ENCODE peak calls at places on chromosomes 6 and 20, in seven cellular contexts. One of them, this sample, is unnamed.
A peak's percentile ranks its signal among the peaks of the same experiment; 100 is the strongest.

GRCh38 chr6:144718431-144718830 is 433.3 kb downstream of the UTRN start:
- DNase-seq in MM.1S: no peak
- DNase-seq in Peyer's patch: no peak
- DNase-seq in left lung: no peak
- DNase-seq in cardiac muscle cell: no peak
- DNase-seq in CD4-positive, alpha-beta T cell: no peak
- DNase-seq in dorsolateral prefrontal cortex: no peak
- DNase-seq in this sample: no peak

GRCh38 chr20:59149678-59150504 is 13.7 kb upstream of the ZNF831 start:
- DNase-seq in left lung: no peak
- DNase-seq in cardiac muscle cell: no peak
- DNase-seq in MM.1S: no peak
- DNase-seq in Peyer's patch: peak; percentile 83
- DNase-seq in CD4-positive, alpha-beta T cell: peak; percentile 73
- DNase-seq in dorsolateral prefrontal cortex: no peak
- DNase-seq in this sample: no peak

GRCh38 chr20:33183292-33183691 is 15.3 kb downstream of the BPIFA2 start:
- DNase-seq in dorsolateral prefrontal cortex: no peak
- DNase-seq in MM.1S: no peak
- DNase-seq in CD4-positive, alpha-beta T cell: no peak
- DNase-seq in cardiac muscle cell: no peak
- DNase-seq in left lung: no peak
- DNase-seq in Peyer's patch: no peak
- DNase-seq in this sample: no peak

GRCh38 chr20:38342196-38342595 is 4.1 kb upstream of the LBP start:
- DNase-seq in left lung: no peak
- DNase-seq in cardiac muscle cell: no peak
- DNase-seq in MM.1S: no peak
- DNase-seq in dorsolateral prefrontal cortex: no peak
- DNase-seq in CD4-positive, alpha-beta T cell: no peak
- DNase-seq in Peyer's patch: no peak
- DNase-seq in this sample: no peak

GRCh38 chr6:148969679-148970078 is 222.8 kb downstream of the UST start:
- DNase-seq in cardiac muscle cell: peak; percentile 33
- DNase-seq in CD4-positive, alpha-beta T cell: no peak
- DNase-seq in left lung: no peak
- DNase-seq in Peyer's patch: peak; percentile 49
- DNase-seq in MM.1S: no peak
- DNase-seq in dorsolateral prefrontal cortex: no peak
- DNase-seq in this sample: no peak

GRCh38 chr6:41040101-41040910 is 1.3 kb upstream of the UNC5CL start:
- DNase-seq in MM.1S: no peak
- DNase-seq in left lung: peak; percentile 75
- DNase-seq in cardiac muscle cell: no peak
- DNase-seq in CD4-positive, alpha-beta T cell: no peak
- DNase-seq in dorsolateral prefrontal cortex: no peak
- DNase-seq in Peyer's patch: peak; percentile 87
- DNase-seq in this sample: no peak

GRCh38 chr20:46359233-46359751 is 47.1 kb downstream of the ELMO2 start:
- DNase-seq in dorsolateral prefrontal cortex: no peak
- DNase-seq in left lung: no peak
- DNase-seq in MM.1S: no peak
- DNase-seq in CD4-positive, alpha-beta T cell: no peak
- DNase-seq in Peyer's patch: no peak
- DNase-seq in cardiac muscle cell: no peak
- DNase-seq in this sample: no peak

GRCh38 chr6:46661500-46661899 is 8.7 kb downstream of the SLC25A27 start:
- DNase-seq in CD4-positive, alpha-beta T cell: no peak
- DNase-seq in left lung: no peak
- DNase-seq in dorsolateral prefrontal cortex: no peak
- DNase-seq in MM.1S: no peak
- DNase-seq in Peyer's patch: no peak
- DNase-seq in cardiac muscle cell: no peak
- DNase-seq in this sample: no peak

GRCh38 chr6:164097557-164098398 is 683.3 kb downstream of the QKI start:
- DNase-seq in cardiac muscle cell: peak; percentile 76
- DNase-seq in left lung: no peak
- DNase-seq in Peyer's patch: no peak
- DNase-seq in CD4-positive, alpha-beta T cell: no peak
- DNase-seq in MM.1S: no peak
- DNase-seq in dorsolateral prefrontal cortex: no peak
- DNase-seq in this sample: no peak

GRCh38 chr6:148445620-148446019 is 103.0 kb downstream of the SASH1 start:
- DNase-seq in CD4-positive, alpha-beta T cell: no peak
- DNase-seq in left lung: no peak
- DNase-seq in MM.1S: no peak
- DNase-seq in Peyer's patch: no peak
- DNase-seq in dorsolateral prefrontal cortex: no peak
- DNase-seq in cardiac muscle cell: peak; percentile 58
- DNase-seq in this sample: no peak

GRCh38 chr20:10219452-10219791 is 792 bp downstream of the SNAP25 start:
- DNase-seq in Peyer's patch: peak; percentile 56
- DNase-seq in dorsolateral prefrontal cortex: peak; percentile 70
- DNase-seq in left lung: peak; percentile 73
- DNase-seq in MM.1S: peak; percentile 66
- DNase-seq in CD4-positive, alpha-beta T cell: peak; percentile 51
- DNase-seq in cardiac muscle cell: peak; percentile 86
- DNase-seq in this sample: no peak

GRCh38 chr6:130069471-130069870 is 51.1 kb downstream of the L3MBTL3 start:
- DNase-seq in CD4-positive, alpha-beta T cell: no peak
- DNase-seq in dorsolateral prefrontal cortex: no peak
- DNase-seq in Peyer's patch: no peak
- DNase-seq in left lung: no peak
- DNase-seq in MM.1S: no peak
- DNase-seq in cardiac muscle cell: no peak
- DNase-seq in this sample: no peak

GRCh38 chr6:108942556-108943492 is 94.6 kb downstream of the ARMC2 start:
- DNase-seq in dorsolateral prefrontal cortex: no peak
- DNase-seq in CD4-positive, alpha-beta T cell: peak; percentile 56
- DNase-seq in left lung: no peak
- DNase-seq in cardiac muscle cell: no peak
- DNase-seq in MM.1S: peak; percentile 56
- DNase-seq in Peyer's patch: peak; percentile 72
- DNase-seq in this sample: no peak

GRCh38 chr6:41097467-41098090 is 24.8 kb downstream of the NFYA start:
- DNase-seq in Peyer's patch: no peak
- DNase-seq in MM.1S: no peak
- DNase-seq in cardiac muscle cell: peak; percentile 84
- DNase-seq in CD4-positive, alpha-beta T cell: no peak
- DNase-seq in left lung: no peak
- DNase-seq in dorsolateral prefrontal cortex: no peak
- DNase-seq in this sample: no peak

GRCh38 chr20:10329387-10330005 is 104.5 kb downstream of the MKKS start:
- DNase-seq in Peyer's patch: no peak
- DNase-seq in dorsolateral prefrontal cortex: no peak
- DNase-seq in MM.1S: no peak
- DNase-seq in CD4-positive, alpha-beta T cell: no peak
- DNase-seq in left lung: no peak
- DNase-seq in cardiac muscle cell: no peak
- DNase-seq in this sample: no peak

GRCh38 chr6:136090929-136091328 is 159.2 kb downstream of the MTFR2 start:
- DNase-seq in MM.1S: no peak
- DNase-seq in Peyer's patch: no peak
- DNase-seq in left lung: no peak
- DNase-seq in cardiac muscle cell: no peak
- DNase-seq in dorsolateral prefrontal cortex: no peak
- DNase-seq in CD4-positive, alpha-beta T cell: no peak
- DNase-seq in this sample: no peak

GRCh38 chr6:157774153-157775135 is 48.6 kb upstream of the SNX9 start:
- DNase-seq in left lung: no peak
- DNase-seq in Peyer's patch: no peak
- DNase-seq in MM.1S: no peak
- DNase-seq in dorsolateral prefrontal cortex: no peak
- DNase-seq in CD4-positive, alpha-beta T cell: no peak
- DNase-seq in cardiac muscle cell: peak; percentile 46
- DNase-seq in this sample: peak; percentile 53

GRCh38 chr6:157775376-157775775 is 47.7 kb upstream of the SNX9 start:
- DNase-seq in MM.1S: no peak
- DNase-seq in dorsolateral prefrontal cortex: no peak
- DNase-seq in left lung: no peak
- DNase-seq in Peyer's patch: no peak
- DNase-seq in CD4-positive, alpha-beta T cell: no peak
- DNase-seq in cardiac muscle cell: no peak
- DNase-seq in this sample: no peak

GRCh38 chr6:157777344-157777743 is 45.7 kb upstream of the SNX9 start:
- DNase-seq in cardiac muscle cell: no peak
- DNase-seq in Peyer's patch: no peak
- DNase-seq in left lung: no peak
- DNase-seq in MM.1S: no peak
- DNase-seq in dorsolateral prefrontal cortex: no peak
- DNase-seq in CD4-positive, alpha-beta T cell: no peak
- DNase-seq in this sample: no peak

GRCh38 chr6:157779705-157780604 is 43.1 kb upstream of the SNX9 start:
- DNase-seq in MM.1S: no peak
- DNase-seq in left lung: no peak
- DNase-seq in Peyer's patch: no peak
- DNase-seq in dorsolateral prefrontal cortex: no peak
- DNase-seq in CD4-positive, alpha-beta T cell: no peak
- DNase-seq in cardiac muscle cell: peak; percentile 34
- DNase-seq in this sample: no peak

DNA sequence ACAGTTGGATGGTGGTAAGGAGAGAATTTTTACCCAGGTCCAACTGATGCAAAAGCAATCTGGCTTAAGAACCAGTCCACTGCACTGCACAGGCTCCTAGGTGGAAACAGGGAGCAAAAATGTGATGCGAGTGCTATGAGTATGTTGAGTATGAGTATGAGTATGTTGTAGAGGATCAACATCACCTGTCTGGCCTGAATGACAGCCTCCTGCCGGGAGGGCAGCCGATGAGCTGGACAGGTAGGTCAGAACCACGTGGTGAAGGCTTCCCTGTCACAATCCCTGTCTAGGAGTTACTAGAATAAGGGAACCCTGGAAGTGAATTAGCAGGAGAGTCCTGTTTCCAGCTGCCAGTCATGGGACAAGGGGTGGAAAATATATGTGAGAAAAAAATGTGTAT is 44.3 kb upstream of the SNX9 start:
- DNase-seq in cardiac muscle cell: no peak
- DNase-seq in Peyer's patch: no peak
- DNase-seq in dorsolateral prefrontal cortex: no peak
- DNase-seq in left lung: no peak
- DNase-seq in CD4-positive, alpha-beta T cell: no peak
- DNase-seq in MM.1S: no peak
- DNase-seq in this sample: no peak
- H3K27ac ChIP-seq in cardiac muscle cell: no peak overlapping the region
- H3K27ac ChIP-seq in Peyer's patch: no peak overlapping the region
- H3K27ac ChIP-seq in dorsolateral prefrontal cortex: no peak overlapping the region
- H3K27ac ChIP-seq in left lung: no peak overlapping the region
- H3K27ac ChIP-seq in CD4-positive, alpha-beta T cell: no peak overlapping the region
- H3K27ac ChIP-seq in MM.1S: no peak overlapping the region
- H3K27ac ChIP-seq in this sample: no peak overlapping the region

GRCh38 chr6:167972193-167972592 is 25.3 kb upstream of the KIF25 start:
- DNase-seq in left lung: no peak
- DNase-seq in MM.1S: no peak
- DNase-seq in Peyer's patch: no peak
- DNase-seq in cardiac muscle cell: no peak
- DNase-seq in CD4-positive, alpha-beta T cell: no peak
- DNase-seq in dorsolateral prefrontal cortex: no peak
- DNase-seq in this sample: no peak

GRCh38 chr6:167970236-167970635 is 27.2 kb upstream of the KIF25 start:
- DNase-seq in left lung: no peak
- DNase-seq in Peyer's patch: no peak
- DNase-seq in cardiac muscle cell: no peak
- DNase-seq in MM.1S: no peak
- DNase-seq in dorsolateral prefrontal cortex: no peak
- DNase-seq in CD4-positive, alpha-beta T cell: no peak
- DNase-seq in this sample: no peak

GRCh38 chr6:167965602-167966539 is 31.6 kb upstream of the KIF25 start:
- DNase-seq in CD4-positive, alpha-beta T cell: no peak
- DNase-seq in Peyer's patch: no peak
- DNase-seq in dorsolateral prefrontal cortex: no peak
- DNase-seq in cardiac muscle cell: no peak
- DNase-seq in MM.1S: no peak
- DNase-seq in left lung: no peak
- DNase-seq in this sample: no peak

GRCh38 chr6:167966540-167966905 is 30.9 kb upstream of the KIF25 start:
- DNase-seq in Peyer's patch: no peak
- DNase-seq in dorsolateral prefrontal cortex: no peak
- DNase-seq in left lung: no peak
- DNase-seq in cardiac muscle cell: no peak
- DNase-seq in MM.1S: no peak
- DNase-seq in CD4-positive, alpha-beta T cell: no peak
- DNase-seq in this sample: no peak

GRCh38 chr6:167968091-167968490 is 29.4 kb upstream of the KIF25 start:
- DNase-seq in cardiac muscle cell: no peak
- DNase-seq in Peyer's patch: peak; percentile 69
- DNase-seq in MM.1S: no peak
- DNase-seq in dorsolateral prefrontal cortex: no peak
- DNase-seq in CD4-positive, alpha-beta T cell: no peak
- DNase-seq in left lung: no peak
- DNase-seq in this sample: no peak
- TF ChIP-seq CTCF in cardiac muscle cell: peak; percentile 31
- TF ChIP-seq CTCF in Peyer's patch: no peak
- TF ChIP-seq CTCF in MM.1S: no peak
- TF ChIP-seq CTCF in dorsolateral prefrontal cortex: peak; percentile 26
- TF ChIP-seq CTCF in CD4-positive, alpha-beta T cell: no peak
- TF ChIP-seq CTCF in left lung: peak; percentile 30
- TF ChIP-seq CTCF in this sample: peak; percentile 26

DNA sequence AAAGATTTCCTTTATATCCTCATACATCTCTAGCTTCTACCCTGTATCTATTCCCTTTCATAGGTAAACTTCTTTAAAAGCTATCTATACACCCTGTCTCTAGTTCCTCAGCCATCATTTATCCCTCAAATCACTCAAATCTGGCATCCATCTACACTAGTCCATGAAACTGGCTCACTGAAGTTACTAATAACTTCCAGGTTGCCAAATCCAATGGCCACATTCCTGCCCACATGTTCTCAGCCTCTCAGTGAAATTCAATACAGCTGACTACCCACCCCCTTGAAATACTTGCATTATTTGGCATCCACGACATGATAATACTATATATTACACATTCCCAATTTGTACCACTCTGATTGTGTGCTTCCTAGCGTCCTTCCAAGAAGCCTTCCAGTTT is 8.7 kb downstream of the REPS1 start:
- DNase-seq in left lung: no peak
- DNase-seq in CD4-positive, alpha-beta T cell: no peak
- DNase-seq in dorsolateral prefrontal cortex: no peak
- DNase-seq in MM.1S: no peak
- DNase-seq in Peyer's patch: no peak
- DNase-seq in cardiac muscle cell: peak; percentile 20
- DNase-seq in this sample: no peak
- H3K27ac ChIP-seq in left lung: no peak overlapping the region
- H3K27ac ChIP-seq in CD4-positive, alpha-beta T cell: no peak overlapping the region
- H3K27ac ChIP-seq in dorsolateral prefrontal cortex: no peak overlapping the region
- H3K27ac ChIP-seq in MM.1S: no peak overlapping the region
- H3K27ac ChIP-seq in Peyer's patch: no peak overlapping the region
- H3K27ac ChIP-seq in cardiac muscle cell: no peak overlapping the region
- H3K27ac ChIP-seq in this sample: no peak overlapping the region

DNA sequence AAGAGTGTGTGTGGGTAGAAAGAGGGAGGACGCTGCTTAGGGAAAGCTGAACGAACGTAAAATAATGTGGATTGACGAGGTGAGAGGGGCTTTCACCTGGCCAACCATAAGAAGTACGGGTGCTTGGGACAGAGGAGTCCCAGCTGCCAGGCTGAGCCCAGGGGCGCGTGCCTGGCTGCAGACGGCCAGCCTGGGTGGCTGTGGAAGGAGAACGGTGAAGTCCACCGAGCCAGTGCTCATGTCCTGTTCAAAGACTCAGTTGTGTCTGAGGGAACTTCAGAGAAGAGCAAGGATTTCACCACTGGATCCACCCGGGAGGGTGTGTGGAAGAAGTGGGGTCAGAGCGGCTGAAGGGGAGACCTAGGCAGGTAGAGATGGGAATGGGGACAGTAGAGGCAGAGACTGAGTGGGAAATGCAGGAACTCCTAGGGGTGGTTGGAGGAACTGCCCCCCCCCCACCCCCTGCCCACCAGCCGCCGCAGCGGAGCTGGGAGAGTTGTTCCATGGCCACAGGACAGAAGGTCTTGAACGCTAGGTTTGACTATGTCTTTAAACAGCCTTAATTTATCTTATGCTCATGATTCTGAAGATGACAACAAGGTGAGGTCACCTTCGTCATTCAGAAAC is 68.1 kb upstream of the TBXT start:
- DNase-seq in CD4-positive, alpha-beta T cell: no peak
- DNase-seq in dorsolateral prefrontal cortex: no peak
- DNase-seq in Peyer's patch: no peak
- DNase-seq in MM.1S: no peak
- DNase-seq in left lung: no peak
- DNase-seq in cardiac muscle cell: no peak
- DNase-seq in this sample: no peak
- TF ChIP-seq CTCF in CD4-positive, alpha-beta T cell: no peak
- TF ChIP-seq CTCF in dorsolateral prefrontal cortex: no peak
- TF ChIP-seq CTCF in Peyer's patch: no peak
- TF ChIP-seq CTCF in MM.1S: no peak
- TF ChIP-seq CTCF in left lung: no peak
- TF ChIP-seq CTCF in cardiac muscle cell: no peak
- TF ChIP-seq CTCF in this sample: no peak